ENCODE peak calls at places on chromosomes 7 and 10, in six cellular contexts. B is kidney tubule cell; N is NCI-H460; Z is stimulated activated CD8-positive, alpha-beta memory T cell treated with anti-CD3 and anti-CD28 coated beads, Interleukin-15, amount 100 ng/mL, for 1 hour; O is NCI-H1092; M is kidney glomerular epithelial cell. X is an unnamed sample.

GRCh38 chr10:1362589-1363465 is 306.6 kb downstream of the WDR37 start:
- DNase-seq in B (no peak), N (no peak), Z (no peak), O (no peak), M (no peak), X (no peak)

GRCh38 chr7:115952832-115953231 is 77.7 kb downstream of the TFEC start:
- DNase-seq in B (no peak), N (no peak), Z (no peak), O (no peak), M (no peak), X (no peak)

GRCh38 chr10:117610321-117610720 is 67.8 kb downstream of the EMX2 start:
- DNase-seq in B (peak), N (no peak), Z (no peak), O (no peak), M (no peak), X (no peak)

GRCh38 chr7:151660141-151660540 is 140.4 kb upstream of the RHEB start:
- DNase-seq in B (peak), N (no peak), Z (no peak), O (no peak), M (no peak), X (no peak)

GRCh38 chr7:55570939-55571338 is 1.4 kb downstream of the VOPP1 start:
- DNase-seq in B (peak), N (no peak), Z (no peak), O (no peak), M (peak), X (peak)

GRCh38 chr10:132972986-132973902 is 30.9 kb upstream of the CFAP46 start:
- DNase-seq in B (no peak), N (no peak), Z (no peak), O (no peak), M (no peak), X (no peak)

GRCh38 chr10:14705548-14706234 is 69.0 kb downstream of the FAM107B start:
- DNase-seq in B (no peak), N (no peak), Z (no peak), O (no peak), M (no peak), X (no peak)

GRCh38 chr7:136857573-136857972 is 10.9 kb upstream of the CHRM2 start:
- DNase-seq in B (peak), N (peak), Z (no peak), O (no peak), M (peak), X (peak)

GRCh38 chr7:100411101-100411500 is 17.4 kb downstream of the ZCWPW1 start:
- DNase-seq in B (no peak), N (no peak), Z (no peak), O (no peak), M (no peak), X (no peak)

GRCh38 chr7:1523838-1524237 is 6.7 kb upstream of the MAFK start:
- DNase-seq in B (no peak), N (no peak), Z (no peak), O (no peak), M (no peak), X (no peak)